ENCODE peak calls at places on chromosome 11, in nine cellular contexts. U is IMR-90, X is HepG2, E is adrenal gland, K is H1, B is ovary, V is HCT116, L is A549, G is tibial nerve. J is an unnamed sample.

GRCh38 chr11:14584595-14584994 is 59.0 kb upstream of the PDE3B start:
- DNase-seq in V (no peak), L (no peak), E (no peak), B (no peak), K (no peak), G (no peak), U (no peak), X (peak), J (no peak)

GRCh38 chr11:65871811-65872548 is 620 bp downstream of the EFEMP2 start:
- DNase-seq in K (peak), V (no peak), L (no peak), E (no peak), B (peak), U (no peak), G (no peak), X (no peak), J (no peak)

GRCh38 chr11:72589802-72590761 is 84.1 kb downstream of the PDE2A start:
- DNase-seq in E (no peak), B (no peak), U (no peak), L (peak), G (no peak), X (peak), K (peak), V (no peak), J (peak)

GRCh38 chr11:12680246-12680939 is 6.2 kb downstream of the TEAD1 start:
- DNase-seq in L (no peak), E (peak), X (peak), B (peak), U (peak), K (peak), V (no peak), G (peak), J (peak)

GRCh38 chr11:33227578-33228261 is 29.5 kb upstream of the HIPK3 start:
- DNase-seq in B (no peak), L (no peak), V (no peak), G (no peak), K (no peak), U (peak), X (no peak), E (no peak), J (no peak)

GRCh38 chr11:61486004-61486615 is 22.4 kb upstream of the LRRC10B start:
- DNase-seq in B (no peak), X (no peak), K (no peak), G (no peak), U (no peak), L (no peak), E (no peak), V (no peak), J (no peak)

GRCh38 chr11:92050305-92050704 is 174.3 kb upstream of the FAT3 start:
- DNase-seq in X (no peak), K (no peak), L (no peak), E (no peak), V (no peak), G (no peak), U (no peak), B (no peak), J (no peak)

GRCh38 chr11:91731051-91731450 is 493.6 kb upstream of the FAT3 start:
- DNase-seq in K (no peak), E (no peak), L (no peak), G (no peak), X (no peak), U (no peak), B (no peak), V (no peak), J (no peak)

GRCh38 chr11:1293619-1294015 is 15.8 kb downstream of the TOLLIP start:
- DNase-seq in L (peak), E (peak), X (no peak), B (no peak), G (no peak), K (no peak), V (no peak), U (no peak), J (peak)

GRCh38 chr11:86184728-86185127 is 59.8 kb upstream of the EED start:
- DNase-seq in G (no peak), U (no peak), B (no peak), L (no peak), E (no peak), X (no peak), V (no peak), K (no peak), J (no peak)

GRCh38 chr11:115112779-115113178 is 391.4 kb downstream of the CADM1 start:
- DNase-seq in G (no peak), L (no peak), E (no peak), U (no peak), K (no peak), B (no peak), V (no peak), X (no peak), J (no peak)

GRCh38 chr11:12200359-12201015 is 90.1 kb downstream of the MICAL2 start:
- DNase-seq in U (peak), K (no peak), G (no peak), L (no peak), E (peak), B (no peak), V (no peak), X (no peak), J (peak)

GRCh38 chr11:79060081-79060480 is 380.7 kb downstream of the TENM4 start:
- DNase-seq in G (no peak), U (no peak), V (no peak), X (no peak), K (no peak), E (no peak), L (no peak), B (no peak), J (no peak)

GRCh38 chr11:64324692-64325469 is 7.0 kb downstream of the PRDX5 start:
- DNase-seq in L (no peak), X (no peak), G (no peak), E (no peak), U (no peak), K (no peak), B (no peak), V (no peak), J (no peak)

GRCh38 chr11:64058494-64058893 is 22.8 kb downstream of the FLRT1 start:
- DNase-seq in G (no peak), E (no peak), U (no peak), K (no peak), X (no peak), L (no peak), V (no peak), B (no peak), J (peak)

GRCh38 chr11:62256281-62256680 is 13.7 kb upstream of the SCGB2A2 start:
- DNase-seq in K (no peak), X (no peak), V (no peak), U (no peak), B (no peak), G (no peak), L (no peak), E (no peak), J (no peak)

GRCh38 chr11:67649634-67650540 is 643 bp downstream of the ACY3 start:
- DNase-seq in U (no peak), K (peak), E (no peak), X (no peak), V (no peak), B (no peak), G (no peak), L (no peak), J (no peak)

GRCh38 chr11:102110761-102111010 is 439 bp downstream of the YAP1 start:
- DNase-seq in B (no peak), E (no peak), L (no peak), V (no peak), K (no peak), G (no peak), X (no peak), U (no peak), J (no peak)

GRCh38 chr11:75073459-75074190 is 23.1 kb downstream of the OR2AT4 start:
- DNase-seq in U (no peak), K (no peak), L (no peak), X (peak), B (no peak), V (no peak), G (no peak), E (no peak), J (no peak)

GRCh38 chr11:1371377-1371776 is 18.4 kb upstream of the BRSK2 start:
- DNase-seq in X (no peak), U (no peak), B (no peak), V (no peak), G (no peak), K (no peak), E (no peak), L (no peak), J (no peak)

GRCh38 chr11:84019576-84020194 is 733.5 kb upstream of the CCDC90B start:
- DNase-seq in U (peak), L (no peak), K (no peak), X (no peak), E (peak), B (no peak), V (no peak), G (no peak), J (no peak)

GRCh38 chr11:23278121-23278520 is 417.8 kb upstream of the CCDC179 start:
- DNase-seq in K (no peak), L (no peak), G (no peak), V (no peak), X (no peak), U (peak), B (no peak), E (no peak), J (no peak)

GRCh38 chr11:30586251-30587144 is at the start of gene MPPED2:
- DNase-seq in X (no peak), V (no peak), U (no peak), L (peak), G (no peak), B (peak), K (peak), E (peak), J (peak)

GRCh38 chr11:110182886-110183285 is 89.7 kb downstream of the ZC3H12C start:
- DNase-seq in U (peak), X (no peak), L (no peak), E (no peak), G (no peak), K (no peak), V (peak), B (no peak), J (no peak)

GRCh38 chr11:27485930-27486773 is 13.6 kb upstream of the LGR4 start:
- DNase-seq in K (no peak), X (peak), V (peak), E (no peak), U (peak), B (no peak), G (no peak), L (no peak), J (peak)

GRCh38 chr11:75859614-75860013 is 44.6 kb downstream of the UVRAG start:
- DNase-seq in B (no peak), U (no peak), L (no peak), E (no peak), X (no peak), G (no peak), K (no peak), V (no peak), J (no peak)

GRCh38 chr11:116984589-116984988 is 113.6 kb downstream of the SIK3 start:
- DNase-seq in U (peak), E (no peak), V (no peak), X (no peak), B (no peak), G (no peak), K (no peak), L (no peak), J (no peak)

GRCh38 chr11:129317564-129317963 is 58.1 kb upstream of the BARX2 start:
- DNase-seq in L (no peak), K (no peak), U (no peak), B (no peak), G (no peak), X (no peak), V (no peak), E (no peak), J (no peak)

GRCh38 chr11:60378359-60378758 is at the start of gene MS4A7:
- DNase-seq in K (no peak), E (peak), V (no peak), B (no peak), G (no peak), X (no peak), L (no peak), U (no peak), J (peak)
- TF ChIP-seq POLR2A in K (no peak), E (peak), V (no peak), B (no peak), G (no peak), X (no peak), L (no peak), U (no peak), J (no peak)

GRCh38 chr11:5705688-5706087 is 16.1 kb downstream of the TRIM22 start:
- DNase-seq in L (no peak), B (no peak), K (no peak), G (no peak), U (peak), E (no peak), X (no peak), V (no peak), J (no peak)
- H3K27ac ChIP-seq in L (no peak), B (no peak), K (no peak), G (no peak), U (no peak), E (no peak), X (no peak), V (no peak), J (no peak)

DNA sequence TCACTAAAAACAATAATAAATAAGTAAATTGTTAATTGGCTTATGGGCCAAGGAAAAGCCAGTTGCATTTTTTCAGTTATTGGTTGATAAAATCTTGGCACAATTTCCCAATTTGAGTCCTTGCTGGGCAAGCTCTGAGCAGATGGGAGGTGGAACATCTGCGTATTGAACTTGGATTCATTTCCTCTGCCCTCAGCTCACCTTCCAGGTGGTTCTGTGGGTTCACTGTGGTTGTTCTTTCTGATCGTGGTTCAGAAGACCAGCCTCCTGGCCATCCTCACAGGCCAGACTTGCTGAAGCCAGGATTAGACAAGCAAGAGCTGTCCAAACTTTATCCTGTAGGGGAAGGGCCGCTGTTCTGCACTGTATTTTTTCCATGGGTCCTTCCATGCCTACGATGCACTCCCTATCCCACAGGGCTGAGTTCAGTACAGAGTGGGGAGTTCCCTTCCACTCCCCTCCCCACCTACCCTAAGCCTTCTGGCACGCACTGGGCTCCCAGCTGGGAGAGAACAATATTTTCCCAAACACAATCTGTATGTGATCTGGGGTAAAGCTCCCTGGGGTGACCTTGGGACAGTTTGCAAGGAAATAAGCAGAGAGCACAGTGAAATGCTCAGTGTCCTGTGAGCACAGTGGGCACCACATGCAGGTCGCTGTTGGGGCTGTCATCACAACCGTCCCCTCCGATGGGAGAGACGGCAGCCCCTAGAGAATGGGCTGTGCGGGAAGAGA is 43.5 kb upstream of the TP53I11 start:
- DNase-seq in V (no peak), L (no peak), B (no peak), E (no peak), G (no peak), K (peak), U (no peak), X (no peak), J (no peak)
- TF ChIP-seq POLR2A in V (no peak), L (no peak), B (no peak), E (no peak), G (no peak), K (no peak), U (no peak), X (no peak), J (no peak)

GRCh38 chr11:69400769-69401590 is 80.5 kb upstream of the LINC01488 start:
- DNase-seq in K (no peak), V (no peak), B (no peak), L (no peak), G (no peak), E (no peak), U (no peak), X (no peak), J (no peak)
- H3K27ac ChIP-seq in K (no peak), V (no peak), B (no peak), L (no peak), G (no peak), E (no peak), U (no peak), X (no peak), J (no peak)

DNA sequence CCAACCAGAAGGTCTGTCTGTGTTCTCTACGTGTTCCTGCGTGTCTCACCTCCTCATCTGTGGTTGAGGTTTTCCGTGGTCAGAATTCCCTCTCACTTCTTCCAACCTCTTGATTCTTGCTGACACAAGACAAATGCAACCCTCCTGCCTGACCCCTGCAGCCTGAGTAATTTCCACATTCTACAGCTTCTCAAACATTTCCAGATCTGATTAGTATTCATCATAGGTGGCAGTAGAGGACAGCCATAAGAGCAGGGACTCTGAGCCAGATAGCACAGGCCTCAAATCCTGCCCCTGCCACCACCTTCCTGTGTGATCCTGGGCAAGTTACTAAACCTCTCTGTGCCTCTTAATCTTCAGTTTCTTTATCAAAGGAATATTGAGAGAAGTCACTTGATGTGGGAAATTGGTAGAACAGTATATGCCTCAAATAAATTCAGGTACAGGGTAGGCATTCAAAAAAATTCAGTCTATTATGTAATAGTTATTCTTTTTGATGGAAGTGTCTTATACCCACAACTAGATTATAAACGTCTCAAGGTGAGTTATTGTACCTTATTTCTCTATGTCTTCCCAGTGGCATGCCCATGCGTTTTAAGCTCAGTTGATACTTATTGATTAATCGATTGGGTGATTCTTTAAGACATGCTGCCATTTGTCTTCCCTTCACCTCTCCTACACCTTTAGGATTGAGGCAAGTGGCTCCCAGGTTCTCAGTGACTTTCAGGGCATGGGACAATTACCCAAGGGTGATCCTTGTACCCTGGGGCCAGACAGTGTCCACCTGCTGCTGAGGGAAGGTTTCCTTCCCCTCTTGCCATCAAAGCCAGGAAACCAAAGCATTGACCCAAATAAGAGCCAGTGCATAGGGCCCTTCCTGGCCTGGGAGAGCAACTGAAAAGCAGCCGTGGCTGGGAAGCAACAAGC is 19.6 kb downstream of the POU2AF1 start:
- DNase-seq in B (no peak), L (no peak), X (peak), V (no peak), U (no peak), E (no peak), K (no peak), G (no peak), J (no peak)
- TF ChIP-seq POLR2A in B (no peak), L (no peak), X (no peak), V (no peak), U (no peak), E (no peak), K (no peak), G (no peak), J (no peak)

DNA sequence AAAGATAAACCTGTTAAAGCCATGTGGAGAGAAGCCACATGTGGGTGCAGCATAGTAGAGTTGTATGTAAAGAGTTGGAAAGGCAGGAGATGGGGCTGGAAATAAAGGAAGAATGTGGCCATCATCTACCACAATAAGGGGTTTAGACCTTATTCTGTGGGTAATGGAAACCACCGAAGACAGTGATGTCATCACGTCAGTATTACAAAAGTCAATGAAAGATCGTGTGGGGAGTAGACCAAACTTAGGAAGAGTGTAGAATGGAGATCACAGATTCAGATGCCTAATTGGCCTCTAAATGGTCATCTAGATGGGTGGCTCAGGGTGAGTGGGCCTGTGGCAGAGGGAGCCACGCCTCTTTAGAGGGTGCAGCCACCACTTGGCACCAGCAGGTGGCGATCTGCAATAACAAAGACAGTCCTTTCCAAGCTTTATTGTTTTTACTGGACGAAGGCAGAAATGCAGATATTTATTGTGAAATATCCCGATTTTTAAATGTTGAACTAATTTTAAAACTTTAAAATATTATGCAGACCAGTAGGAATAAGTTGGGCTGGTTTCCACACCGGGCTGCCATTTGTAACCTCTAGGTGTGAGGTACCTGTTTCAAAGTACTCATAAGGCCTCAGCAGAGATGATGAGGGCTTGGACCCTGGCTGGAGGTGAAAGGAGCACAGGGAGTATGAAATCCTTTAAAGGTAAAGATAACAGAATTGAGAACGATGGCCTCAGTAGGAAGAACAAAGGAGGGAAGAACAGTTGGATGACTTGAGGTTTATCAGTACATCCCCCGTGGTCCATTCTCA is 222.0 kb downstream of the DBX1 start:
- DNase-seq in U (peak), E (peak), G (no peak), L (peak), X (peak), K (peak), B (no peak), V (peak), J (peak)
- H3K27ac ChIP-seq in U (no peak), E (no peak), G (no peak), L (peak), X (no peak), K (no peak), B (no peak), V (no peak), J (no peak)

GRCh38 chr11:2886191-2886894 is 768 bp upstream of the CDKN1C start:
- DNase-seq in K (peak), G (peak), E (peak), L (no peak), V (no peak), U (no peak), X (no peak), B (peak), J (no peak)

GRCh38 chr11:2885017-2885675 is 429 bp downstream of the CDKN1C start:
- DNase-seq in V (no peak), U (peak), L (no peak), B (peak), X (no peak), E (peak), G (no peak), K (no peak), J (peak)

GRCh38 chr11:2884424-2884815 is 1.2 kb downstream of the CDKN1C start:
- DNase-seq in G (no peak), B (peak), E (peak), X (no peak), V (no peak), U (no peak), K (no peak), L (no peak), J (peak)

GRCh38 chr11:2886936-2887335 is 1.4 kb upstream of the CDKN1C start:
- DNase-seq in E (no peak), B (peak), U (no peak), V (no peak), G (no peak), L (no peak), X (no peak), K (no peak), J (no peak)

DNA sequence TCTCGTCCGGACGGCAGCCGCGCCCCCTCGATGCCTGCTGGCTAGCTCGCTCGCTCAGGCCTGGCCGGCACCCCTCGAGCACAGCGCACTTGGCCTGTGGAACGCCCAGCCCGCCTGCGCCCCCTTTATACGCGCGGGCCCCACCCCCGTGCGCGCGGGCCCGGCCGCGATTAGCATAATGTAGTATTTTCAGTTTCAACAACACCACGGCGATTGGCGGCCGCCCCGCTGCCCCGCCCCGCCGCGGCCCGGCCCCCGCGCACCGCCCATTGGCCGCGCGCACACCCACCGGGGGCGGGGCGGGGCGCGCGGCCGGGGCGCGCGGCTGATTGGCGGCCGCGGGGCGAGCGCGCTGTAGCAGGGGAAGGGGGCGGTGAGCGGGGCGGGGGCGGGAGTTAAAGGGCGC is at the start of gene CDKN1C:
- DNase-seq in G (peak), E (peak), B (peak), L (peak), K (peak), X (no peak), U (peak), V (peak), J (peak)
- TF ChIP-seq POLR2A in G (peak), E (peak), B (peak), L (peak), K (no peak), X (no peak), U (peak), V (peak), J (peak)

GRCh38 chr11:94151903-94152677 is 23.4 kb downstream of the PANX1 start:
- DNase-seq in E (peak), G (no peak), X (peak), V (peak), K (no peak), U (peak), L (peak), B (no peak), J (no peak)
- H3K27ac ChIP-seq in E (no peak), G (no peak), X (peak), V (peak), K (no peak), U (peak), L (peak), B (no peak), J (no peak)